ENCODE peak calls at places on chromosomes 4 and X, in six cellular contexts. F, Q, O, I, C and W are unnamed samples.

GRCh38 chrX:115602729-115603389 is 41.9 kb downstream of the PLS3 start:
- DNase-seq in F (no peak), Q (no peak), O (no peak), C (no peak), I (no peak), W (no peak)

GRCh38 chr4:184153781-184154542 is 63.7 kb downstream of the ENPP6 start:
- DNase-seq in F (no peak), Q (no peak), C (no peak), O (no peak), I (no peak), W (no peak)

GRCh38 chr4:13535708-13536361 is 8.5 kb downstream of the NKX3-2 start:
- DNase-seq in F (no peak), Q (no peak), C (no peak), I (no peak), O (no peak), W (peak; percentile 8)

GRCh38 chrX:12548746-12549145 is 242.5 kb upstream of the PRPS2 start:
- DNase-seq in O (peak; percentile 0), Q (no peak), F (no peak), C (no peak), I (no peak), W (no peak)

GRCh38 chrX:30010471-30010870 is 204.9 kb upstream of the MAGEB2 start:
- DNase-seq in O (no peak), Q (no peak), C (no peak), I (no peak), F (no peak), W (no peak)

GRCh38 chrX:118756111-118756510 is 28.7 kb downstream of the IL13RA1 start:
- DNase-seq in O (no peak), F (no peak), C (no peak), Q (no peak), I (no peak), W (no peak)

GRCh38 chr4:183106839-183107238 is 7.8 kb downstream of the WWC2 start:
- DNase-seq in Q (no peak), O (no peak), I (no peak), F (peak; percentile 32), C (no peak), W (no peak)

GRCh38 chrX:105331244-105331643 is 110.8 kb upstream of the TEX13A start:
- DNase-seq in Q (no peak), I (no peak), C (no peak), O (no peak), F (no peak), W (no peak)

GRCh38 chr4:88610771-88611170 is 18.5 kb downstream of the HERC3 start:
- DNase-seq in Q (no peak), O (no peak), I (no peak), C (no peak), F (no peak), W (no peak)

GRCh38 chrX:40202456-40202855 is 104.7 kb upstream of the BCOR start:
- DNase-seq in Q (no peak), I (no peak), C (peak; percentile 31), O (no peak), F (no peak), W (no peak)

GRCh38 chrX:75151828-75152592 is 4.1 kb downstream of the ABCB7 start:
- DNase-seq in Q (no peak), O (peak; percentile 50), F (no peak), I (no peak), C (no peak), W (no peak)

GRCh38 chrX:104668550-104668949 is 102.6 kb downstream of the IL1RAPL2 start:
- DNase-seq in I (no peak), C (no peak), F (no peak), O (peak; percentile 0), Q (no peak), W (no peak)

DNA sequence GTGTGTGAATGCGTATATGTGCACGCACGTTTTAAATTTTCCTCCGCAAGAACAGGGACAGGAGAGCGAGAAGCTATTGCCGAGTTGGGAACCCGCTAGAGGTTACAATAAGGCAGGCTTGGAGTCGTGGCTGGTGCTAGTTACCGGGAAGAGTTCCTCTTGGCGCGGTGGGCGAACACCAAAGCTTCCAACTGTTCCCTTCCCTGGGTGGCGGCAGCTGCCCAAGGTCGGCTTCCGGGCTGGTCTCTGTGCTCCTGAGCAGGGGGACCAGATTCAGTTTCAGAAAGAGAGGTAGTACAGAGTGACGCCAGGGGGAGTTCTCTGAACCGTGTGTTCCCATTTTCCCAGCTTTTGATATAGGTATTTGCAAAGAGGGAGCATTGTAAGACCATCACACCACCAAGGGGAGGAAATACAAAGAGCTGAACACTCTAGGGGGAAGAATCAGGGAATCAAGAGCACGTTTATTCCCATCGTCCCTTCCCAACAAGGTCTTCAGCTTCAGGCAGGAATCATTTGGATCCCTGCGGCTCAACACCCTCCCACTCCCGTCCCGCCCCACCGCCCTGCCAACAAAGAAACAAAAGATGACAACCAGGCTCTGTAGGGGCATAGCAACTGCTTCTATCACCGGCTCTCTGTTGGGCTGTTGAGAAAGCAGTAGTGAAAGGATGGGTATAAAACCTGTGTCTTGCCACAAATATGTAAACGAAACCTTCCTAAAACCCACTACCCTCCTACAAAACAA is 113.6 kb upstream of the TEX13C start:
- DNase-seq in Q (no peak), O (no peak), C (no peak), F (no peak), I (no peak), W (no peak)
- TF ChIP-seq POLR2AphosphoS5 in Q (no peak), O (no peak), C (no peak), F (no peak), I (no peak), W (no peak)

GRCh38 chr4:145406970-145407369 is 74.7 kb upstream of the SMAD1 start:
- DNase-seq in I (no peak), C (no peak), Q (no peak), F (no peak), O (no peak), W (no peak)
- TF ChIP-seq POLR2A in I (no peak), C (no peak), Q (no peak), F (no peak), O (no peak), W (no peak)

DNA sequence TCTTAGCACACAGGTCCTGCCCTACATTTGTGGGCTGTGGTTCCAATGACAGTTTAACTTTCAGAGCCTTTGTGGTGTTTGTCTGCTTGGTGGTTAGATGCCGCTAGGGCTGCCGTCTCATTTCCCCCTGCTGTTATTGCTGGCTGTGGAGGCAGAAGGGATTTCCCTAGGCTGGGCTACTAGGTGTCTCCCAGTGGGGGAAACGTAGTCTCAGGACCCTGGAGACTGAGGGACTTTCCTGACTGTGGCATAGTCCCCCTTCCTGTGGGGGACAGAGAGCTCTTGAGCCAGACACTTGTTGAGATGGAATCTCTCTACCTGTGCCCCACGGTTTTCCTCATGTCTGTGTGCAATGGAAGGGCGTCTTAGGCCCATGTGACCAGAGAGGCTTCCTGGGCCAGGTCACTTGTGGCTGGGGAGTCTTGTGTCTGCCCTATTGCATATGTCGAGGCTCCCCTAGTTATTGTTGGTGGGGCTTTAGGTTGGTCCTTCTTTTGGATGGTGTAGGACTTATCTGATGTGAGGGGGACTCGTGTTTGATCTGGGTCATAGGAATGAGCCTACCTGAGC is 68.2 kb downstream of the ARHGAP10 start:
- DNase-seq in Q (peak; percentile 37), I (no peak), F (no peak), C (peak; percentile 92), O (no peak), W (peak; percentile 38)
- TF ChIP-seq TAF1 in Q (no peak), I (no peak), F (no peak), C (peak; percentile 30), O (no peak), W (no peak)

GRCh38 chr4:121696641-121697461 is at the start of gene ANXA5:
- DNase-seq in I (no peak), Q (peak; percentile 53), F (peak; percentile 63), O (peak; percentile 91), C (no peak), W (peak; percentile 67)
- TF ChIP-seq POLR2AphosphoS5 in I (peak; percentile 65), Q (peak; percentile 62), F (peak; percentile 87), O (peak; percentile 63), C (peak; percentile 87), W (peak; percentile 83)

GRCh38 chr4:185209031-185209851 is at the start of gene SNX25:
- DNase-seq in C (no peak), F (peak; percentile 73), I (no peak), Q (peak; percentile 73), O (peak; percentile 91), W (peak; percentile 72)

GRCh38 chr4:185211641-185212040 is 2.2 kb downstream of the SNX25 start:
- DNase-seq in O (no peak), C (no peak), Q (no peak), F (peak; percentile 26), I (no peak), W (no peak)

GRCh38 chr4:185212566-185212965 is 3.2 kb downstream of the SNX25 start:
- DNase-seq in F (no peak), C (no peak), O (no peak), I (no peak), Q (no peak), W (no peak)

GRCh38 chr4:185211035-185211434 is 1.6 kb downstream of the SNX25 start:
- DNase-seq in I (no peak), O (peak; percentile 39), Q (no peak), C (no peak), F (no peak), W (no peak)

DNA sequence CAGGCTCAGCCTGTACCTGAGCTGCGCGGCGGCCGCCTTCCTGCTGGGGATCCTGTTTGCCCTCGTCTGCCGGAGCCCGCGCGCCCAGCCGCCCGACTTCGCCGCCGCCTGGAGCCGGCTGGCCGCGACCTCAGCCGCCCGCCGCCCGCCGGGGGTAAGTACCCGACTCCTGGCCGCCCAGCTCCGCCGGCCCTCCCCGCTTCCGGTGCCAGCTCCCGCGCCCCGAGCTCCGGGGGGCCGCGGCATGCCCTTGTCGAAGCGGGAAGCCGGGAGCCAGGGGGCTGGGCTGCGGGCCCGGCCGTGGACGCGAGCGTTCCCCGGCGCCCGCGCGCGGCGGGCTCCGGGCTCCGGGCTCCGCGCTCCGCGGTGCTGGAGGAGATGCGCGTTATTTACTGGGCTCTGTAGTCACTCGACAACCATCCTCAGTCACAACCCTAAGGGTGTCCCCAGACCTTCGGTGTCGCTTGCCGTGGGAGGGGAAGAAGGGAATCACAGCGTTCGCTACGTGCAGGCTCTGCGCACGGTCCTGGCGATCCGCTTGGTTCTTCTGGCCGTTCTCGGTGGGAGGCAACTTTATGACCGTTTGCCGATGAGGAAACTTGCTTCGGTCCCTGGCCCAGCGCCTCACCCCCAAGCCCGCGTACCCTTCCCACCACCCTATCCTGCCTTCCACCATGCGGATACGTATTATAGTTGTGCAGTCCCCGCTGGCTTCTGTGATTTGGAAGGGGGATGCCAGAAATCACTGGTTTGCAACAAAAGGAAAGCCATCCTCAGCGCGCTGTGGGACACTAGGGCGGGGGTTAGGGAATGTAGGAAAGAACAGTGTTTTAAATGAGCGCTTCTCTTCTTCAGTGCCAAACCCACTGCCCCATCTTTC is 944 bp downstream of the SNX25 start:
- DNase-seq in F (peak; percentile 13), I (no peak), O (peak; percentile 50), C (no peak), Q (no peak), W (no peak)
- TF ChIP-seq POLR2A in F (no peak), I (no peak), O (no peak), C (peak; percentile 72), Q (peak; percentile 30), W (peak; percentile 29)

GRCh38 chr4:40719008-40719623 is 30.6 kb upstream of the NSUN7 start:
- DNase-seq in F (peak; percentile 44), I (no peak), C (peak; percentile 71), Q (no peak), O (peak; percentile 30), W (peak; percentile 34)
- TF ChIP-seq TAF1 in F (no peak), I (no peak), C (no peak), Q (no peak), O (no peak), W (no peak)